ENCODE peak calls at places on chromosomes 4 and X, in nine cellular contexts. T is stimulated activated CD4-positive, alpha-beta T cell treated with anti-CD3 and anti-CD28 coated beads, Interleukin-4, amount 100 ng/mL, for 1 hour; Y is mesothelial cell of epicardium; V is hepatocyte; L is WERI-Rb-1; K is mucosa of descending colon; F is NCI-H526 treated with DMSO at 0.1 percent for 48 hours; C is OCI-LY7; J is CD8-positive, alpha-beta memory T cell. Z is an unnamed sample.

GRCh38 chr4:53490965-53491622 is 100.2 kb downstream of the LNX1 start:
- DNase-seq in T (no peak), Y (no peak), V (peak), L (peak), K (no peak), F (peak), C (peak), J (no peak), Z (peak)

GRCh38 chr4:22268350-22269025 is 247.4 kb downstream of the ADGRA3 start:
- DNase-seq in T (no peak), Y (no peak), V (peak), L (no peak), K (no peak), F (no peak), C (no peak), J (no peak), Z (no peak)

GRCh38 chr4:156959298-156959702 is 12.3 kb downstream of the PDGFC start:
- DNase-seq in T (no peak), Y (no peak), V (no peak), L (no peak), K (no peak), F (no peak), C (no peak), J (no peak), Z (peak)

GRCh38 chrX:116272881-116273280 is 102.3 kb downstream of the AGTR2 start:
- DNase-seq in T (no peak), Y (no peak), V (peak), L (no peak), K (no peak), F (no peak), C (no peak), J (no peak), Z (no peak)

GRCh38 chr4:95362906-95363578 is 185.7 kb downstream of the UNC5C start:
- DNase-seq in T (no peak), Y (no peak), V (peak), L (peak), K (no peak), F (no peak), C (peak), J (no peak), Z (no peak)

GRCh38 chr4:75653845-75654503 is 19.2 kb downstream of the G3BP2 start:
- DNase-seq in T (no peak), Y (no peak), V (peak), L (no peak), K (no peak), F (peak), C (no peak), J (no peak), Z (peak)

GRCh38 chr4:165355900-165356300 is 22.9 kb upstream of the CPE start:
- DNase-seq in T (no peak), Y (no peak), V (peak), L (no peak), K (no peak), F (peak), C (peak), J (no peak), Z (peak)

GRCh38 chrX:48520455-48520854 is 1.2 kb upstream of the EBP start:
- DNase-seq in T (no peak), Y (no peak), V (no peak), L (no peak), K (no peak), F (no peak), C (peak), J (no peak), Z (no peak)

GRCh38 chrX:39752820-39753219 is 344.9 kb downstream of the BCOR start:
- DNase-seq in T (no peak), Y (no peak), V (peak), L (no peak), K (no peak), F (no peak), C (no peak), J (no peak), Z (no peak)

GRCh38 chrX:55007633-55008032 is 7.5 kb downstream of the APEX2 start:
- DNase-seq in T (no peak), Y (no peak), V (peak), L (no peak), K (peak), F (no peak), C (no peak), J (no peak), Z (peak)

GRCh38 chrX:10636337-10636736 is 16.0 kb upstream of the MID1 start:
- DNase-seq in T (no peak), Y (no peak), V (peak), L (peak), K (no peak), F (peak), C (no peak), J (no peak), Z (peak)

GRCh38 chr4:95508421-95508820 is 40.4 kb downstream of the UNC5C start:
- DNase-seq in T (no peak), Y (no peak), V (no peak), L (no peak), K (no peak), F (no peak), C (no peak), J (no peak), Z (no peak)

GRCh38 chr4:76772498-76773106 is 125.3 kb downstream of the SOWAHB start:
- DNase-seq in T (no peak), Y (no peak), V (peak), L (no peak), K (no peak), F (no peak), C (no peak), J (no peak), Z (peak)

GRCh38 chrX:1676866-1677265 is 62.0 kb downstream of the ASMT start:
- DNase-seq in T (no peak), Y (no peak), V (no peak), L (no peak), K (no peak), F (no peak), C (no peak), J (no peak), Z (no peak)

Z was measured in AG10803.